ENCODE peak calls at places on chromosomes 13 and 19, in ten cellular contexts. One of them, this sample, is unnamed.
A peak's percentile ranks its signal among the peaks of the same experiment; 100 is the strongest.

GRCh38 chr13:46804391-46804815 is 7.4 kb upstream of the ESD start:
- DNase-seq in HCT116: peak; percentile 64
- DNase-seq in HEK293T: no peak
- DNase-seq in CD4-positive, alpha-beta T cell: no peak
- DNase-seq in nephron progenitor cell: no peak
- DNase-seq in H9: no peak
- DNase-seq in stimulated activated CD4-positive, alpha-beta T cell treated with anti-CD3 and anti-CD28 coated beads, Interleukin-4, amount 100 ng/mL, for 24 hours: no peak
- DNase-seq in GM19239: no peak
- DNase-seq in suprapubic skin: no peak
- DNase-seq in effector CD4-positive, alpha-beta T cell: no peak
- DNase-seq in this sample: no peak

GRCh38 chr13:101868585-101869469 is 416.4 kb downstream of the ITGBL1 start:
- DNase-seq in HCT116: no peak
- DNase-seq in HEK293T: no peak
- DNase-seq in CD4-positive, alpha-beta T cell: no peak
- DNase-seq in nephron progenitor cell: no peak
- DNase-seq in H9: no peak
- DNase-seq in stimulated activated CD4-positive, alpha-beta T cell treated with anti-CD3 and anti-CD28 coated beads, Interleukin-4, amount 100 ng/mL, for 24 hours: no peak
- DNase-seq in GM19239: no peak
- DNase-seq in suprapubic skin: no peak
- DNase-seq in effector CD4-positive, alpha-beta T cell: no peak
- DNase-seq in this sample: no peak

GRCh38 chr19:17327654-17328516 is 6.8 kb downstream of the ANO8 start:
- DNase-seq in HCT116: peak; percentile 82
- DNase-seq in HEK293T: peak; percentile 87
- DNase-seq in CD4-positive, alpha-beta T cell: peak; percentile 52
- DNase-seq in nephron progenitor cell: peak; percentile 87
- DNase-seq in H9: peak; percentile 96
- DNase-seq in stimulated activated CD4-positive, alpha-beta T cell treated with anti-CD3 and anti-CD28 coated beads, Interleukin-4, amount 100 ng/mL, for 24 hours: peak; percentile 44
- DNase-seq in GM19239: peak; percentile 85
- DNase-seq in suprapubic skin: peak; percentile 80
- DNase-seq in effector CD4-positive, alpha-beta T cell: peak; percentile 44
- DNase-seq in this sample: peak; percentile 86

GRCh38 chr19:23222998-23223652 is 27.1 kb downstream of the ZNF724 start:
- DNase-seq in HCT116: no peak
- DNase-seq in HEK293T: no peak
- DNase-seq in CD4-positive, alpha-beta T cell: no peak
- DNase-seq in nephron progenitor cell: no peak
- DNase-seq in H9: no peak
- DNase-seq in stimulated activated CD4-positive, alpha-beta T cell treated with anti-CD3 and anti-CD28 coated beads, Interleukin-4, amount 100 ng/mL, for 24 hours: no peak
- DNase-seq in GM19239: no peak
- DNase-seq in suprapubic skin: no peak
- DNase-seq in effector CD4-positive, alpha-beta T cell: no peak
- DNase-seq in this sample: no peak

GRCh38 chr13:20425819-20426219 is 99.8 kb downstream of the CRYL1 start:
- DNase-seq in HCT116: no peak
- DNase-seq in HEK293T: no peak
- DNase-seq in CD4-positive, alpha-beta T cell: no peak
- DNase-seq in nephron progenitor cell: no peak
- DNase-seq in H9: no peak
- DNase-seq in stimulated activated CD4-positive, alpha-beta T cell treated with anti-CD3 and anti-CD28 coated beads, Interleukin-4, amount 100 ng/mL, for 24 hours: no peak
- DNase-seq in GM19239: no peak
- DNase-seq in suprapubic skin: no peak
- DNase-seq in effector CD4-positive, alpha-beta T cell: no peak
- DNase-seq in this sample: no peak

GRCh38 chr13:49374585-49375290 is 69.1 kb downstream of the CAB39L start:
- DNase-seq in HCT116: no peak
- DNase-seq in HEK293T: no peak
- DNase-seq in CD4-positive, alpha-beta T cell: no peak
- DNase-seq in nephron progenitor cell: no peak
- DNase-seq in H9: no peak
- DNase-seq in stimulated activated CD4-positive, alpha-beta T cell treated with anti-CD3 and anti-CD28 coated beads, Interleukin-4, amount 100 ng/mL, for 24 hours: no peak
- DNase-seq in GM19239: no peak
- DNase-seq in suprapubic skin: no peak
- DNase-seq in effector CD4-positive, alpha-beta T cell: no peak
- DNase-seq in this sample: peak; percentile 7

GRCh38 chr13:87810391-87810801 is 139.2 kb downstream of the SLITRK5 start:
- DNase-seq in HCT116: no peak
- DNase-seq in HEK293T: no peak
- DNase-seq in CD4-positive, alpha-beta T cell: no peak
- DNase-seq in nephron progenitor cell: peak; percentile 8
- DNase-seq in H9: peak; percentile 75
- DNase-seq in stimulated activated CD4-positive, alpha-beta T cell treated with anti-CD3 and anti-CD28 coated beads, Interleukin-4, amount 100 ng/mL, for 24 hours: no peak
- DNase-seq in GM19239: no peak
- DNase-seq in suprapubic skin: no peak
- DNase-seq in effector CD4-positive, alpha-beta T cell: no peak
- DNase-seq in this sample: no peak

GRCh38 chr13:28585557-28585956 is 73.4 kb upstream of the POMP start:
- DNase-seq in HCT116: no peak
- DNase-seq in HEK293T: no peak
- DNase-seq in CD4-positive, alpha-beta T cell: no peak
- DNase-seq in nephron progenitor cell: no peak
- DNase-seq in H9: no peak
- DNase-seq in stimulated activated CD4-positive, alpha-beta T cell treated with anti-CD3 and anti-CD28 coated beads, Interleukin-4, amount 100 ng/mL, for 24 hours: no peak
- DNase-seq in GM19239: no peak
- DNase-seq in suprapubic skin: no peak
- DNase-seq in effector CD4-positive, alpha-beta T cell: no peak
- DNase-seq in this sample: no peak

GRCh38 chr13:95698047-95698749 is 21.3 kb downstream of the DNAJC3 start:
- DNase-seq in HCT116: peak; percentile 12
- DNase-seq in HEK293T: peak; percentile 34
- DNase-seq in CD4-positive, alpha-beta T cell: no peak
- DNase-seq in nephron progenitor cell: no peak
- DNase-seq in H9: no peak
- DNase-seq in stimulated activated CD4-positive, alpha-beta T cell treated with anti-CD3 and anti-CD28 coated beads, Interleukin-4, amount 100 ng/mL, for 24 hours: no peak
- DNase-seq in GM19239: no peak
- DNase-seq in suprapubic skin: no peak
- DNase-seq in effector CD4-positive, alpha-beta T cell: no peak
- DNase-seq in this sample: peak; percentile 14

GRCh38 chr19:16591803-16592556 is 19.8 kb upstream of the SLC35E1 start:
- DNase-seq in HCT116: no peak
- DNase-seq in HEK293T: no peak
- DNase-seq in CD4-positive, alpha-beta T cell: no peak
- DNase-seq in nephron progenitor cell: no peak
- DNase-seq in H9: no peak
- DNase-seq in stimulated activated CD4-positive, alpha-beta T cell treated with anti-CD3 and anti-CD28 coated beads, Interleukin-4, amount 100 ng/mL, for 24 hours: no peak
- DNase-seq in GM19239: no peak
- DNase-seq in suprapubic skin: no peak
- DNase-seq in effector CD4-positive, alpha-beta T cell: no peak
- DNase-seq in this sample: no peak

GRCh38 chr13:99256283-99256682 is 1.9 kb downstream of the GPR18 start:
- DNase-seq in HCT116: no peak
- DNase-seq in HEK293T: no peak
- DNase-seq in CD4-positive, alpha-beta T cell: no peak
- DNase-seq in nephron progenitor cell: no peak
- DNase-seq in H9: no peak
- DNase-seq in stimulated activated CD4-positive, alpha-beta T cell treated with anti-CD3 and anti-CD28 coated beads, Interleukin-4, amount 100 ng/mL, for 24 hours: no peak
- DNase-seq in GM19239: no peak
- DNase-seq in suprapubic skin: no peak
- DNase-seq in effector CD4-positive, alpha-beta T cell: no peak
- DNase-seq in this sample: no peak

GRCh38 chr13:52454459-52454824 is 836 bp upstream of the CKAP2 start:
- DNase-seq in HCT116: no peak
- DNase-seq in HEK293T: no peak
- DNase-seq in CD4-positive, alpha-beta T cell: peak; percentile 16
- DNase-seq in nephron progenitor cell: no peak
- DNase-seq in H9: peak; percentile 27
- DNase-seq in stimulated activated CD4-positive, alpha-beta T cell treated with anti-CD3 and anti-CD28 coated beads, Interleukin-4, amount 100 ng/mL, for 24 hours: peak; percentile 12
- DNase-seq in GM19239: peak; percentile 17
- DNase-seq in suprapubic skin: no peak
- DNase-seq in effector CD4-positive, alpha-beta T cell: no peak
- DNase-seq in this sample: peak; percentile 39

GRCh38 chr13:111115051-111115840 is at the start of gene ARHGEF7:
- DNase-seq in HCT116: no peak
- DNase-seq in HEK293T: peak; percentile 44
- DNase-seq in CD4-positive, alpha-beta T cell: no peak
- DNase-seq in nephron progenitor cell: peak; percentile 65
- DNase-seq in H9: no peak
- DNase-seq in stimulated activated CD4-positive, alpha-beta T cell treated with anti-CD3 and anti-CD28 coated beads, Interleukin-4, amount 100 ng/mL, for 24 hours: no peak
- DNase-seq in GM19239: peak; percentile 46
- DNase-seq in suprapubic skin: no peak
- DNase-seq in effector CD4-positive, alpha-beta T cell: no peak
- DNase-seq in this sample: peak; percentile 40